ENCODE peak calls at places on chromosome 1, in five cellular contexts. N is tibial nerve, U is GM12878, R is H1, K is transverse colon. S is an unnamed sample.

GRCh38 chr1:17282836-17283235 is 25.2 kb upstream of the PADI4 start:
- DNase-seq in N (no peak), U (no peak), R (no peak), K (no peak), S (no peak)

GRCh38 chr1:240946926-240947325 is 335.0 kb upstream of the GREM2 start:
- DNase-seq in N (no peak), U (no peak), R (no peak), K (peak), S (no peak)

GRCh38 chr1:47679826-47680225 is 242.0 kb downstream of the FOXD2 start:
- DNase-seq in N (no peak), U (no peak), R (no peak), K (no peak), S (no peak)

GRCh38 chr1:91885331-91885715 is 628 bp downstream of the TGFBR3 start:
- DNase-seq in N (no peak), U (no peak), R (no peak), K (peak), S (no peak)

GRCh38 chr1:56626546-56626945 is 18.6 kb upstream of the PRKAA2 start:
- DNase-seq in N (no peak), U (no peak), R (no peak), K (no peak), S (no peak)

GRCh38 chr1:219666242-219666641 is 53.3 kb upstream of the ZC3H11B start:
- DNase-seq in N (no peak), U (no peak), R (no peak), K (no peak), S (no peak)

GRCh38 chr1:22738522-22738921 is 27.9 kb downstream of the EPHB2 start:
- DNase-seq in N (no peak), U (no peak), R (no peak), K (no peak), S (no peak)

GRCh38 chr1:34776911-34777310 is 4.1 kb upstream of the GJB3 start:
- DNase-seq in N (no peak), U (no peak), R (no peak), K (no peak), S (no peak)

GRCh38 chr1:78716186-78716585 is 66.6 kb downstream of the IFI44 start:
- DNase-seq in N (no peak), U (no peak), R (no peak), K (no peak), S (no peak)

GRCh38 chr1:93703649-93704048 is 22.0 kb upstream of the BCAR3 start:
- DNase-seq in N (no peak), U (no peak), R (no peak), K (no peak), S (no peak)

GRCh38 chr1:31723828-31724359 is 20.1 kb upstream of the COL16A1 start:
- DNase-seq in N (peak), U (no peak), R (no peak), K (peak), S (peak)

GRCh38 chr1:910881-911721 is 12.6 kb upstream of the SAMD11 start:
- DNase-seq in N (peak), U (no peak), R (no peak), K (peak), S (no peak)

GRCh38 chr1:2455757-2456156 is 20.3 kb upstream of the PLCH2 start:
- DNase-seq in N (no peak), U (no peak), R (no peak), K (no peak), S (no peak)

GRCh38 chr1:223228201-223228600 is 85.2 kb upstream of the TLR5 start:
- DNase-seq in N (no peak), U (no peak), R (no peak), K (no peak), S (no peak)

GRCh38 chr1:41983451-41983850 is 64.7 kb upstream of the HIVEP3 start:
- DNase-seq in N (no peak), U (no peak), R (no peak), K (no peak), S (no peak)

GRCh38 chr1:185312361-185312760 is 4.7 kb downstream of the IVNS1ABP start:
- DNase-seq in N (no peak), U (no peak), R (no peak), K (no peak), S (no peak)

GRCh38 chr1:89546934-89547562 is 22.4 kb downstream of the LRRC8B start:
- DNase-seq in N (no peak), U (no peak), R (no peak), K (no peak), S (no peak)

GRCh38 chr1:173048629-173049326 is 2.0 kb downstream of the TNFSF18 start:
- DNase-seq in N (no peak), U (no peak), R (no peak), K (no peak), S (no peak)

GRCh38 chr1:109391626-109392025 is 6.1 kb downstream of the SORT1 start:
- DNase-seq in N (no peak), U (peak), R (no peak), K (no peak), S (no peak)

GRCh38 chr1:143720087-143721023 is 251.4 kb downstream of the FAM72C start:
- DNase-seq in N (no peak), U (no peak), R (no peak), K (peak), S (peak)

GRCh38 chr1:64167176-64167575 is 36.2 kb upstream of the UBE2U start:
- DNase-seq in N (no peak), U (no peak), R (no peak), K (no peak), S (no peak)

GRCh38 chr1:158353333-158354038 is at the start of gene CD1E:
- DNase-seq in N (no peak), U (no peak), R (no peak), K (no peak), S (no peak)

DNA sequence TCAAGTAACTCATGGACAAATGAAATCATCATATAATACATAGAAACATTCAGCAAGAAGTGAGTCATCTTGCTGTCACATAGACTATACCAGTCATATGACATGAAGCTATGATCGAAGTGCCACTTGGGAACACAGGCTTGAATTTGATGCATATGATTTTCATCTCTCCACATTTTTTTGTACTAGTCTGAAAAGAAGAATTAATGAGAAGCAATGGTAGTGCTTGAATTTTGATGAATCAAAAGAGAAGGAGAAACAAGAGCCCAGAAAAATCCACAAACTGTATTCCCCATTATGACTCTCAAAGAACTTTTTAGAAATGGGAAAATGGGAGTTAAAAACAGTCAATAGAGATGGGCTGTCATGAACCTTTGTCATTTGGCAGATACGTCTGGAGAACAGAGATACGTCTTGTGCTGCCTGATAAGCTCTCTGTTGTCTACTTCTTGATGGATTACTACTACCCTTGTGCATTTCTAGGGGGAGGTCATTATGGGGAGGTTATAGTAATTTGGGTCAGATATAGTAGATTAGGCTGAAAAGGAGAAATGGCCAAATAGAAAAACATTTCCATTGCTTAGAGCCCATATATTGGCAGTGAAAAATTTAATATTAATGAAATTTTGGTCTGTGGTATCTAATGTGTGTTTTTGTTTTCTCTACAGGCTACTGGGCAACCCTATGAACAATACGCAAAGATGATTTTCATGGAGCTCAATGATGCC is 8.0 kb upstream of the LEPR start:
- DNase-seq in N (no peak), U (no peak), R (no peak), K (no peak), S (no peak)
- TF ChIP-seq EP300 in N (no peak), U (no peak), R (no peak), K (no peak), S (no peak)

DNA sequence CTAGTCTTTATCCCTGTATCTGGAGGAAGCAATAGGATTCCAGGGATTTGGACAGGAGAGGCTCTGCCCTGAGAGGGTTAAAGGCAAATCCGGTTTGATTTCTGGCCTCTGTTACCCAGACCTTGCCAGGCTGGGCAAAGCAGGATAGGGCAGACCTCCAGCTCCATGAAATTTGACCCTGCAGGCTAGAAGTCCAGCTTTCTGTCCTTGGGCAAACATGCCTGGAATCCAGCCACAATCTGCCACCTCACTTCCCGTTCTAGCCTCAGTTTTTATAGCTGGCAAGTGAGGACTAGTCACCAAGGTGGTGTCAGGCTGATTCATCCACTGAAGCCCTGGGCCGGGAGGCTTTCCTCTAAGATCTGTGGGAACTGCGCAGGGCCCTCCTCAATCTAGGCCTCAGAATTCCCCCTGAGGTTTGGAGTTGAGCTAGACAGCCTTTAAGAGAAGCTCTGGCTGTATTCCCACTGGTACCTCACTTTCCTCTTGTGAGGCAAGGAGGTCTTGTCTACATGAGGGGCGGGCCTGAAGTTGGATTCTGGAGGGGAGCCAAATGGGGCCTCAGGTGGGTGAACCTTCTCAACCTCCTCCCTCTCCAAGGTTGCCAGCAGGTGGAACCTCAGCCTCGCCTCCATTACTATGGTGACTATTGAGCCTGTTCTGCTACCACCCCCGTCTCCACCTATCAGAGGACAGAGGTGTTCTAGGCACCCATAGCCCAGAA is 7.0 kb upstream of the P3R3URF start:
- DNase-seq in N (no peak), U (no peak), R (no peak), K (peak), S (peak)
- H3K27ac ChIP-seq in N (peak), U (no peak), R (no peak), K (peak), S (peak)

GRCh38 chr1:201955009-201955749 is at the start of gene TIMM17A:
- DNase-seq in N (peak), U (peak), R (peak), K (peak), S (peak)
- TF ChIP-seq POLR2A in N (peak), U (peak), R (no peak), K (peak), S (peak)

GRCh38 chr1:161736332-161736969 is 13.1 kb upstream of the DUSP12 start:
- DNase-seq in N (no peak), U (no peak), R (no peak), K (no peak), S (no peak)

GRCh38 chr1:161737625-161738024 is 12.0 kb upstream of the DUSP12 start:
- DNase-seq in N (no peak), U (no peak), R (no peak), K (no peak), S (no peak)

GRCh38 chr1:161738627-161739287 is 10.8 kb upstream of the DUSP12 start:
- DNase-seq in N (no peak), U (peak), R (no peak), K (peak), S (no peak)

GRCh38 chr1:161733526-161733925 is 12.2 kb downstream of the FCRLB start:
- DNase-seq in N (no peak), U (no peak), R (no peak), K (no peak), S (no peak)

GRCh38 chr1:161735837-161736236 is 13.7 kb upstream of the DUSP12 start:
- DNase-seq in N (no peak), U (no peak), R (no peak), K (no peak), S (no peak)
- TF ChIP-seq EP300 in N (no peak), U (no peak), R (no peak), K (no peak), S (no peak)

GRCh38 chr1:15179485-15179883 is 25.9 kb downstream of the TMEM51 start:
- DNase-seq in N (no peak), U (no peak), R (no peak), K (no peak), S (no peak)
- H3K27ac ChIP-seq in N (no peak), U (no peak), R (no peak), K (peak), S (peak)

GRCh38 chr1:27726173-27726793 is 522 bp downstream of the FAM76A start:
- DNase-seq in N (no peak), U (no peak), R (no peak), K (peak), S (peak)
- TF ChIP-seq POLR2A in N (no peak), U (no peak), R (no peak), K (no peak), S (no peak)

DNA sequence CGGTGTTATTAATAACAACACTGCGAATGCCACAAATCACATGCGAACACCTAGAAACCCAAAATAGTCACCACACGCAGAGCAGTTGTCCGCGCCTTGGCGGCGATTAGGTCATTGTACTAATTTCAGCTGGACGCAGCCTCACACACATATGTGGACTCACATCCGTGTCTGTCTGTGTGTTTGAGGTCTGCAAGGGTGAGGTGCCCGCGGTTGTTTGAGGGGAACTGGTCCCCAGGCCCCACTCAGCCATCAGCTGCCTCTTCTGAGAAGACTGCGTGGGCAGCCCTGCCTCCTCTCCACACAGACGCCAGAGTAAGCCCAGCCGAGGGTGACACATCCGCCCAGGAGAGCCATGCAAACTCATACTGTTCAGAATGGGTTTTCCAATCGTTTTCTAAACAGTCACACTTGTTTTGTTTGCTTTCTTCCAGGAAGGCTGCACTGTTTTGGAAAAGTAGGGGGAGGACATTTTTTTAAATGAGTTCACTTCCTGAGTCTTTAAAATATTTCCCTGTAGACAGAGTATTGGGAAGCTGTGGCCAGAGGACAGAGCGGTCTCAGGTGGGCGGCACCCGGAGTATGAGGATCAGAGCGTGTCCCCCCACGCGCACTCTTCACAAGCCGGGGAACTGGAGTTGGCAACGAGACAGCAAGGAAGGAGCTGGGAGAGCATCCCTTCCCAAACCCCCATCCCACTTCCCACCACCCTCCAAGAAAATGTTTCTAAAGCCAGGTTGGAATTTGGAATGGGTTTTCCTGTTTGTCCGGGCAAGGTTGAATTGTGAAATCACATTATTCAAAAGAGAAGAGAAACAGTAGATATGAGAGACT is 53.3 kb downstream of the TOMM20 start:
- DNase-seq in N (peak), U (peak), R (no peak), K (peak), S (peak)
- TF ChIP-seq EP300 in N (no peak), U (peak), R (no peak), K (peak), S (peak)

GRCh38 chr1:203149188-203149840 is 21.8 kb downstream of the ADORA1 start:
- DNase-seq in N (no peak), U (no peak), R (no peak), K (no peak), S (no peak)
- H3K27ac ChIP-seq in N (no peak), U (no peak), R (no peak), K (no peak), S (no peak)

GRCh38 chr1:161164901-161165620 is 1.2 kb upstream of the PPOX start:
- DNase-seq in N (no peak), U (no peak), R (no peak), K (no peak), S (no peak)

GRCh38 chr1:161166669-161167548 is 683 bp downstream of the PPOX start:
- DNase-seq in N (no peak), U (no peak), R (no peak), K (no peak), S (no peak)

GRCh38 chr1:161163793-161164192 is 2.4 kb upstream of the PPOX start:
- DNase-seq in N (no peak), U (no peak), R (no peak), K (no peak), S (no peak)

GRCh38 chr1:161168906-161169305 is 2.7 kb downstream of the PPOX start:
- DNase-seq in N (no peak), U (no peak), R (no peak), K (no peak), S (no peak)

DNA sequence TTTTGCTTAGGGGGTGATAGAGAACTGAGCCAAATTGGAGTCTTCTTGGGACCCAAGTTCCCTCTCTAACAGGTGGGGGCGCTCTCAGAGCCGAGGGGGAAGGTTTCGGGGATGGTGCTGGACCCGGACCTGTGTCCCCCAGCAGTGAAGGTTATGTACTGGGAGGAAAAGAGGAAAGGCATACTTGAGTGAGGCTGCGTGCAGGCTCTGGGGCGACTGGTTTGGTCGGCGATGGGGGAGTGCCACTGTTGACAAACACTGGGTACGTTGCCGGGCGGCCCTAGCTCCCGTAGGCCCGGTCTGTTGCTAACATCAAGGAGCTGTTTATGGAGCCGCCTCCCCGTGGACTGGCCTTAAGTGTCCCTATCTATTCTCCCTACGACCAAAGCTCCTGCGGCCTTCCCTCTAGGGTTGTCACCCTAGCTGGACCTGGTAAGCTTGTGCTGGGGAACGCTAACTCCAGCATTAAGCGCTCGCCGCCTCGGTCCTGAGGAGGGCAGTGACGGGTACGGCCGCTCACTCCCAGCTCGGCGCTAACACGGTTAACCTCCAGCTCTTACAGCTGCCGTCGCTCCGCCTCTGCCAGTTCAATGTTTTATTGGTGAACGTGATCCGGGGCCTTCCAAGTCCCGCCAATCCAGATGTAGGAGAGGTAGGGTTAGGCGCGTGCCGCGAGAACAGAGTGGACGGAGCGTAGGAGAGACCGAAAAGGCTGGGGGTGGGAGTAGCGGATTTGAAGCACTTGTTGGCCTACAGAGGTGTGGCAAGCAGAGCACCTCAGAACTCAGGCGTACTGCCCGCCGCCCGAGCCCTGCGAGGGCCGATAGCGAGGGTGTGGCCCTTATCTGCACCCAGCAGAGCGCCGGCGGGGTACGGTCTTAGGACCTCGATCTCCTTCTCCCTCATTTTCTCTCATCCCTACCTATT is at the start of gene PPOX:
- DNase-seq in N (peak), U (peak), R (peak), K (peak), S (peak)
- TF ChIP-seq POLR2A in N (no peak), U (peak), R (peak), K (peak), S (peak)